ENCODE peak calls at places on chromosomes 16 and 17, in four cellular contexts. U is HAP-1; P is activated CD4-positive, alpha-beta T cell treated with anti-CD3 and anti-CD28 coated beads, Interleukin-2, amount 50 U/mL, for 48 hours; Q is left colon. C is an unnamed sample.

GRCh38 chr17:82297280-82297803 is 20.1 kb downstream of the CD7 start:
- DNase-seq in P (peak; percentile 94), U (no peak), Q (peak; percentile 92), C (no peak)

GRCh38 chr16:85829751-85830445 is 30.4 kb downstream of the COX4I1 start:
- DNase-seq in Q (peak; percentile 45), P (no peak), U (no peak), C (peak; percentile 87)

GRCh38 chr17:63335818-63336217 is 110.3 kb downstream of the CYB561 start:
- DNase-seq in Q (no peak), P (no peak), U (no peak), C (no peak)

GRCh38 chr16:81946206-81946605 is 65.1 kb downstream of the SDR42E1 start:
- DNase-seq in U (no peak), P (no peak), Q (no peak), C (no peak)

GRCh38 chr16:69482410-69482951 is 58.1 kb downstream of the CYB5B start:
- DNase-seq in Q (no peak), P (no peak), U (peak; percentile 74), C (no peak)

GRCh38 chr16:13313351-13313750 is 412.0 kb downstream of the SHISA9 start:
- DNase-seq in P (no peak), Q (no peak), U (no peak), C (no peak)

GRCh38 chr16:5615868-5616642 is 518.5 kb upstream of the EEF2KMT start:
- DNase-seq in Q (peak; percentile 43), U (peak; percentile 4), P (peak; percentile 52), C (peak; percentile 72)

GRCh38 chr17:74812109-74812864 is 36.1 kb upstream of the NAT9 start:
- DNase-seq in P (no peak), U (no peak), Q (no peak), C (no peak)

GRCh38 chr17:8117980-8118768 is at the start of gene ALOXE3:
- DNase-seq in Q (no peak), P (peak; percentile 47), U (peak; percentile 47), C (no peak)

GRCh38 chr16:2936436-2937011 is 24.8 kb downstream of the FLYWCH1 start:
- DNase-seq in P (no peak), Q (no peak), U (no peak), C (no peak)

GRCh38 chr16:84825896-84826557 is 6.2 kb downstream of the CRISPLD2 start:
- DNase-seq in P (no peak), Q (no peak), U (no peak), C (no peak)

GRCh38 chr16:50538411-50539052 is 9.7 kb upstream of the NKD1 start:
- DNase-seq in U (no peak), Q (no peak), P (no peak), C (no peak)

GRCh38 chr16:85569615-85570212 is 43.4 kb upstream of the GSE1 start:
- DNase-seq in P (peak; percentile 45), U (no peak), Q (no peak), C (peak; percentile 98)

GRCh38 chr17:70208080-70208794 is 38.9 kb downstream of the KCNJ2 start:
- DNase-seq in U (no peak), Q (no peak), P (no peak), C (no peak)

GRCh38 chr16:3401719-3402397 is 843 bp downstream of the ZNF174 start:
- DNase-seq in U (no peak), Q (no peak), P (no peak), C (peak; percentile 30)

GRCh38 chr17:42548070-42548837 is 4.5 kb upstream of the HSD17B1 start:
- DNase-seq in P (peak; percentile 89), U (no peak), Q (peak; percentile 88), C (no peak)

GRCh38 chr17:34740936-34741515 is 161.6 kb downstream of the TMEM132E start:
- DNase-seq in U (no peak), P (no peak), Q (no peak), C (no peak)

GRCh38 chr17:73343168-73343634 is 31.4 kb upstream of the CDC42EP4 start:
- DNase-seq in P (no peak), Q (peak; percentile 79), U (peak; percentile 24), C (no peak)

GRCh38 chr16:11671676-11672075 is 3.4 kb downstream of the SNN start:
- DNase-seq in Q (no peak), U (no peak), P (no peak), C (no peak)

GRCh38 chr16:30183961-30184429 is 593 bp downstream of the CORO1A start:
- DNase-seq in U (no peak), Q (peak; percentile 68), P (peak; percentile 75), C (peak; percentile 87)

GRCh38 chr16:77548766-77549165 is 113.9 kb upstream of the ADAMTS18 start:
- DNase-seq in U (no peak), Q (no peak), P (no peak), C (no peak)

GRCh38 chr16:17469011-17469741 is 1.6 kb downstream of the XYLT1 start:
- DNase-seq in U (no peak), P (peak; percentile 16), Q (no peak), C (no peak)

GRCh38 chr16:73057369-73058210 is 9.7 kb upstream of the ZFHX3 start:
- DNase-seq in P (no peak), Q (no peak), U (no peak), C (peak; percentile 34)

GRCh38 chr17:10156082-10156445 is 42.3 kb downstream of the GAS7 start:
- DNase-seq in U (no peak), Q (no peak), P (no peak), C (no peak)

GRCh38 chr16:530111-530817 is 2.8 kb downstream of the CAPN15 start:
- DNase-seq in Q (peak; percentile 57), P (no peak), U (no peak), C (no peak)

GRCh38 chr17:39443326-39443725 is 7.7 kb downstream of the MED1 start:
- DNase-seq in P (no peak), U (no peak), Q (no peak), C (no peak)

C was measured in KBM-7.